ENCODE peak calls at places on chromosomes 7 and 10, in six cellular contexts. One of them, this sample, is unnamed. For H3K27me3, the result is how much of the 10 kb centered on the place peaks cover.

GRCh38 chr10:114987995-114988394 is 50.0 kb downstream of the TRUB1 start:
- DNase-seq in testis: no peak
- DNase-seq in Karpas-422: no peak
- DNase-seq in K562: no peak
- DNase-seq in upper lobe of right lung: no peak
- DNase-seq in lower lobe of right lung: no peak
- DNase-seq in this sample: no peak

GRCh38 chr10:68330852-68331454 is 911 bp upstream of the HNRNPH3 start:
- DNase-seq in testis: peak
- DNase-seq in Karpas-422: peak
- DNase-seq in K562: no peak
- DNase-seq in upper lobe of right lung: no peak
- DNase-seq in lower lobe of right lung: no peak
- DNase-seq in this sample: peak

GRCh38 chr7:135333946-135334345 is 100.3 kb downstream of the STRA8 start:
- DNase-seq in testis: no peak
- DNase-seq in Karpas-422: no peak
- DNase-seq in K562: no peak
- DNase-seq in upper lobe of right lung: no peak
- DNase-seq in lower lobe of right lung: no peak
- DNase-seq in this sample: no peak

GRCh38 chr10:104099274-104099673 is 13.6 kb upstream of the COL17A1 start:
- DNase-seq in testis: no peak
- DNase-seq in Karpas-422: no peak
- DNase-seq in K562: no peak
- DNase-seq in upper lobe of right lung: no peak
- DNase-seq in lower lobe of right lung: no peak
- DNase-seq in this sample: no peak

GRCh38 chr10:28897617-28898464 is 220.5 kb downstream of the BAMBI start:
- DNase-seq in testis: no peak
- DNase-seq in Karpas-422: no peak
- DNase-seq in K562: no peak
- DNase-seq in upper lobe of right lung: no peak
- DNase-seq in lower lobe of right lung: no peak
- DNase-seq in this sample: no peak

GRCh38 chr7:55439627-55440026 is 74.5 kb downstream of the LANCL2 start:
- DNase-seq in testis: no peak
- DNase-seq in Karpas-422: no peak
- DNase-seq in K562: no peak
- DNase-seq in upper lobe of right lung: peak
- DNase-seq in lower lobe of right lung: no peak
- DNase-seq in this sample: no peak

GRCh38 chr10:12482586-12482985 is 133.2 kb downstream of the CAMK1D start:
- DNase-seq in testis: no peak
- DNase-seq in Karpas-422: no peak
- DNase-seq in K562: no peak
- DNase-seq in upper lobe of right lung: no peak
- DNase-seq in lower lobe of right lung: no peak
- DNase-seq in this sample: no peak

GRCh38 chr10:83373659-83374058 is 765.6 kb upstream of the GHITM start:
- DNase-seq in testis: peak
- DNase-seq in Karpas-422: no peak
- DNase-seq in K562: no peak
- DNase-seq in upper lobe of right lung: no peak
- DNase-seq in lower lobe of right lung: no peak
- DNase-seq in this sample: no peak

GRCh38 chr7:131226116-131226562 is 101.5 kb upstream of the MKLN1 start:
- DNase-seq in testis: no peak
- DNase-seq in Karpas-422: no peak
- DNase-seq in K562: no peak
- DNase-seq in upper lobe of right lung: no peak
- DNase-seq in lower lobe of right lung: no peak
- DNase-seq in this sample: no peak

GRCh38 chr10:103923502-103923901 is 5.5 kb upstream of the STN1 start:
- DNase-seq in testis: no peak
- DNase-seq in Karpas-422: no peak
- DNase-seq in K562: no peak
- DNase-seq in upper lobe of right lung: no peak
- DNase-seq in lower lobe of right lung: no peak
- DNase-seq in this sample: no peak

GRCh38 chr7:4612939-4613841 is 68.9 kb upstream of the FOXK1 start:
- DNase-seq in testis: peak
- DNase-seq in Karpas-422: no peak
- DNase-seq in K562: no peak
- DNase-seq in upper lobe of right lung: no peak
- DNase-seq in lower lobe of right lung: no peak
- DNase-seq in this sample: peak

GRCh38 chr10:58179238-58179637 is 88.5 kb downstream of the IPMK start:
- DNase-seq in testis: no peak
- DNase-seq in Karpas-422: no peak
- DNase-seq in K562: no peak
- DNase-seq in upper lobe of right lung: no peak
- DNase-seq in lower lobe of right lung: no peak
- DNase-seq in this sample: no peak

GRCh38 chr10:661891-662605 is 27.4 kb downstream of the DIP2C start:
- DNase-seq in testis: no peak
- DNase-seq in Karpas-422: no peak
- DNase-seq in K562: no peak
- DNase-seq in upper lobe of right lung: no peak
- DNase-seq in lower lobe of right lung: no peak
- DNase-seq in this sample: no peak

GRCh38 chr7:80151274-80151665 is 16.6 kb downstream of the GNAI1 start:
- DNase-seq in testis: no peak
- DNase-seq in Karpas-422: no peak
- DNase-seq in K562: no peak
- DNase-seq in upper lobe of right lung: no peak
- DNase-seq in lower lobe of right lung: no peak
- DNase-seq in this sample: no peak

GRCh38 chr7:24817339-24817738 is 60.1 kb upstream of the GSDME start:
- DNase-seq in testis: no peak
- DNase-seq in Karpas-422: no peak
- DNase-seq in K562: no peak
- DNase-seq in upper lobe of right lung: no peak
- DNase-seq in lower lobe of right lung: no peak
- DNase-seq in this sample: no peak

GRCh38 chr10:97647556-97647955 is 7.1 kb downstream of the PI4K2A start:
- DNase-seq in testis: no peak
- DNase-seq in Karpas-422: no peak
- DNase-seq in K562: no peak
- DNase-seq in upper lobe of right lung: no peak
- DNase-seq in lower lobe of right lung: no peak
- DNase-seq in this sample: no peak

GRCh38 chr10:80161321-80162084 is 29.0 kb downstream of the PLAC9 start:
- DNase-seq in testis: no peak
- DNase-seq in Karpas-422: peak
- DNase-seq in K562: peak
- DNase-seq in upper lobe of right lung: no peak
- DNase-seq in lower lobe of right lung: no peak
- DNase-seq in this sample: peak

GRCh38 chr7:91344911-91345310 is 80.7 kb downstream of the FZD1 start:
- DNase-seq in testis: no peak
- DNase-seq in Karpas-422: peak
- DNase-seq in K562: no peak
- DNase-seq in upper lobe of right lung: no peak
- DNase-seq in lower lobe of right lung: no peak
- DNase-seq in this sample: no peak

GRCh38 chr10:113463777-113464176 is 89.1 kb upstream of the HABP2 start:
- DNase-seq in testis: no peak
- DNase-seq in Karpas-422: no peak
- DNase-seq in K562: no peak
- DNase-seq in upper lobe of right lung: no peak
- DNase-seq in lower lobe of right lung: no peak
- DNase-seq in this sample: no peak

GRCh38 chr10:74079028-74079913 is 71.4 kb downstream of the AP3M1 start:
- DNase-seq in testis: no peak
- DNase-seq in Karpas-422: no peak
- DNase-seq in K562: no peak
- DNase-seq in upper lobe of right lung: no peak
- DNase-seq in lower lobe of right lung: no peak
- DNase-seq in this sample: no peak

GRCh38 chr7:137120690-137121089 is 222.8 kb downstream of the PTN start:
- DNase-seq in testis: no peak
- DNase-seq in Karpas-422: no peak
- DNase-seq in K562: no peak
- DNase-seq in upper lobe of right lung: no peak
- DNase-seq in lower lobe of right lung: no peak
- DNase-seq in this sample: no peak

GRCh38 chr7:137591444-137591843 is 247.9 kb upstream of the PTN start:
- DNase-seq in testis: no peak
- DNase-seq in Karpas-422: no peak
- DNase-seq in K562: no peak
- DNase-seq in upper lobe of right lung: no peak
- DNase-seq in lower lobe of right lung: no peak
- DNase-seq in this sample: no peak

GRCh38 chr7:83072576-83073517 is 89.8 kb downstream of the PCLO start:
- DNase-seq in testis: no peak
- DNase-seq in Karpas-422: no peak
- DNase-seq in K562: no peak
- DNase-seq in upper lobe of right lung: no peak
- DNase-seq in lower lobe of right lung: no peak
- DNase-seq in this sample: no peak

GRCh38 chr7:76278540-76278939 is 23.9 kb upstream of the HSPB1 start:
- DNase-seq in testis: no peak
- DNase-seq in Karpas-422: peak
- DNase-seq in K562: peak
- DNase-seq in upper lobe of right lung: no peak
- DNase-seq in lower lobe of right lung: no peak
- DNase-seq in this sample: no peak

GRCh38 chr10:26090032-26090431 is 126.5 kb upstream of the GAD2 start:
- DNase-seq in testis: no peak
- DNase-seq in Karpas-422: no peak
- DNase-seq in K562: no peak
- DNase-seq in upper lobe of right lung: no peak
- DNase-seq in lower lobe of right lung: no peak
- DNase-seq in this sample: no peak

GRCh38 chr10:117441812-117442443 is 66.7 kb upstream of the PDZD8 start:
- DNase-seq in testis: no peak
- DNase-seq in Karpas-422: peak
- DNase-seq in K562: no peak
- DNase-seq in upper lobe of right lung: no peak
- DNase-seq in lower lobe of right lung: no peak
- DNase-seq in this sample: no peak

GRCh38 chr10:73338801-73339368 is 19.8 kb downstream of the CFAP70 start:
- DNase-seq in testis: no peak
- DNase-seq in Karpas-422: peak
- DNase-seq in K562: no peak
- DNase-seq in upper lobe of right lung: no peak
- DNase-seq in lower lobe of right lung: no peak
- DNase-seq in this sample: no peak

GRCh38 chr7:8597565-8597964 is 164.2 kb downstream of the NXPH1 start:
- DNase-seq in testis: no peak
- DNase-seq in Karpas-422: no peak
- DNase-seq in K562: no peak
- DNase-seq in upper lobe of right lung: no peak
- DNase-seq in lower lobe of right lung: no peak
- DNase-seq in this sample: no peak

GRCh38 chr10:29041512-29042150 is 247.2 kb upstream of the LYZL1 start:
- DNase-seq in testis: no peak
- DNase-seq in Karpas-422: no peak
- DNase-seq in K562: no peak
- DNase-seq in upper lobe of right lung: no peak
- DNase-seq in lower lobe of right lung: no peak
- DNase-seq in this sample: no peak

GRCh38 chr7:79980376-79980775 is 154.3 kb upstream of the GNAI1 start:
- DNase-seq in testis: no peak
- DNase-seq in Karpas-422: no peak
- DNase-seq in K562: no peak
- DNase-seq in upper lobe of right lung: no peak
- DNase-seq in lower lobe of right lung: no peak
- DNase-seq in this sample: no peak

GRCh38 chr7:120991570-120991969 is 3.1 kb downstream of the CPED1 start:
- DNase-seq in testis: no peak
- DNase-seq in Karpas-422: no peak
- DNase-seq in K562: no peak
- DNase-seq in upper lobe of right lung: no peak
- DNase-seq in lower lobe of right lung: no peak
- DNase-seq in this sample: no peak
- H3K27me3 ChIP-seq in testis: under half
- H3K27me3 ChIP-seq in Karpas-422: under half
- H3K27me3 ChIP-seq in K562: under half
- H3K27me3 ChIP-seq in upper lobe of right lung: under half
- H3K27me3 ChIP-seq in lower lobe of right lung: under half
- H3K27me3 ChIP-seq in this sample: under half

GRCh38 chr7:151117041-151117440 is 30.8 kb downstream of the AGAP3 start:
- DNase-seq in testis: no peak
- DNase-seq in Karpas-422: no peak
- DNase-seq in K562: no peak
- DNase-seq in upper lobe of right lung: no peak
- DNase-seq in lower lobe of right lung: peak
- DNase-seq in this sample: no peak
- H3K4me3 ChIP-seq in testis: no peak
- H3K4me3 ChIP-seq in Karpas-422: no peak
- H3K4me3 ChIP-seq in K562: no peak
- H3K4me3 ChIP-seq in upper lobe of right lung: peak
- H3K4me3 ChIP-seq in lower lobe of right lung: peak
- H3K4me3 ChIP-seq in this sample: no peak

DNA sequence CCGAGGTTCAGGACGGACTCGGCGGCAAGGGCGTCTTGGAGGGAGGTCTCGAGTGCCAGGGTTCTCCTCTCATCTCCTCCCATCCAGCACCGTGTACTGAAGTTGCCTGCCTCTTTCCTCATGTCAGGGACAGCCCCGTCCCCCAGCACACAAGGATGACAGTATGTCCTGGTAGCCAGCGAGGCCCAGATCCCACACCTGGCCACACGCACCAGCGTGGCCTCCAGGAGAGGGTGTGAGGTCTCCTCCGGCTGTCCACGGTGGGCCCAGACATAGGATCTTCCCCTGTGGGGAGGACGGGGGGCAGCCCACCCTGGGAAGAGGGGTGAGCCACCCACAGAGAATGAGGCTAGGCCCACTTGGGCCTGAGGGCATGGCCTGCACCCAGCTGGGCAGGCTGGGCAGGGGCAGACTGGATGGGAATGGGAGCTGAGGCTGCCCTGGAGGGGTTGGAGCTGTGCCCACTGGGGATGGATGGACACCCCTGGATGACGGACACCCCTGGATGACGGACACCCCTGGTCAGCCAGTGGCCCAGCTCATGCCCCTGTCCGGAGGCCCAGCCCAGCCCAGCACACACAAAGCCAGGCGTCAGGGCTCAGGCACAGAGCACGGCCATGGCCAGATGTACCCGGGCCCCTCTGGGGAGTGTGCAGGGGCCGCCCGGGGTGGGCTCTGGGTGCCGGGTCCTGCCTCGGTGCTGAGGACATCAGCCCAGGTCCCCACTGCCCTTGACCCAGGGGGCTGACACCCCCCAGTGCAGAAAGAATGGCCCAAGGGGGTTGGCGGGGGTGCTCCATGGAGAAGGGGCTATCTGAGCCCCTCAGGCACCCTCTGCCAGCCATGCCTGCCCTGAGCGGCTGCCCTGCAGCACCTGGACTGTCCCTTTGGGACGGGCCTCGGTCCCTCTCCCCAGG is 30.9 kb upstream of the CFAP46 start:
- DNase-seq in testis: no peak
- DNase-seq in Karpas-422: no peak
- DNase-seq in K562: no peak
- DNase-seq in upper lobe of right lung: peak
- DNase-seq in lower lobe of right lung: no peak
- DNase-seq in this sample: no peak
- H3K27me3 ChIP-seq in testis: under half
- H3K27me3 ChIP-seq in Karpas-422: under half
- H3K27me3 ChIP-seq in K562: under half
- H3K27me3 ChIP-seq in upper lobe of right lung: half or more
- H3K27me3 ChIP-seq in lower lobe of right lung: half or more
- H3K27me3 ChIP-seq in this sample: under half

GRCh38 chr10:120014031-120014430 is 121.5 kb downstream of the SEC23IP start:
- DNase-seq in testis: no peak
- DNase-seq in Karpas-422: no peak
- DNase-seq in K562: no peak
- DNase-seq in upper lobe of right lung: no peak
- DNase-seq in lower lobe of right lung: no peak
- DNase-seq in this sample: no peak
- H3K4me3 ChIP-seq in testis: no peak
- H3K4me3 ChIP-seq in Karpas-422: no peak
- H3K4me3 ChIP-seq in K562: no peak
- H3K4me3 ChIP-seq in upper lobe of right lung: no peak
- H3K4me3 ChIP-seq in lower lobe of right lung: no peak
- H3K4me3 ChIP-seq in this sample: no peak

This sample was measured in aorta.